ENCODE peak calls at places on chromosomes 5 and 9, in four cellular contexts. U is HCT116, E is K562, W is HepG2. P is an unnamed sample.

GRCh38 chr9:89550516-89550915 is 52.6 kb upstream of the SEMA4D start:
- DNase-seq in E (no peak), W (no peak), U (no peak), P (no peak)

GRCh38 chr9:115213777-115214428 is 95.9 kb upstream of the TNC start:
- DNase-seq in E (no peak), U (no peak), W (no peak), P (no peak)

GRCh38 chr5:103561670-103562069 is 919 bp downstream of the NUDT12 start:
- DNase-seq in U (no peak), W (no peak), E (peak), P (no peak)

GRCh38 chr9:129235041-129235930 is 57.2 kb upstream of the IER5L start:
- DNase-seq in E (no peak), W (no peak), U (no peak), P (no peak)

GRCh38 chr5:84696651-84697050 is 312.0 kb upstream of the EDIL3 start:
- DNase-seq in E (no peak), W (no peak), U (peak), P (no peak)

GRCh38 chr5:68055686-68056085 is 159.9 kb upstream of the PIK3R1 start:
- DNase-seq in U (no peak), W (no peak), E (no peak), P (no peak)

GRCh38 chr5:95712347-95712958 is 18.7 kb upstream of the RHOBTB3 start:
- DNase-seq in W (no peak), U (peak), E (peak), P (peak)

GRCh38 chr5:116444373-116445058 is 130.1 kb downstream of the SEMA6A start:
- DNase-seq in E (no peak), U (no peak), W (no peak), P (no peak)

GRCh38 chr5:169762338-169763095 is 125.4 kb downstream of the DOCK2 start:
- DNase-seq in W (no peak), U (no peak), E (no peak), P (no peak)

GRCh38 chr9:35162605-35163315 is 951 bp downstream of the UNC13B start:
- DNase-seq in E (peak), W (no peak), U (no peak), P (no peak)

GRCh38 chr9:127345566-127345965 is 51.4 kb upstream of the SLC2A8 start:
- DNase-seq in E (no peak), W (no peak), U (no peak), P (no peak)

GRCh38 chr9:89877051-89878002 is 272.5 kb downstream of the GADD45G start:
- DNase-seq in U (no peak), E (no peak), W (no peak), P (no peak)

GRCh38 chr9:120893917-120894316 is 16.9 kb upstream of the PHF19 start:
- DNase-seq in W (no peak), U (no peak), E (peak), P (no peak)

GRCh38 chr5:104045987-104046386 is 483.4 kb upstream of the NUDT12 start:
- DNase-seq in W (no peak), E (no peak), U (no peak), P (no peak)

GRCh38 chr5:6837519-6838110 is 124.4 kb downstream of the TENT4A start:
- DNase-seq in E (peak), U (no peak), W (no peak), P (peak)

GRCh38 chr5:71937906-71938698 is 169.2 kb upstream of the MAP1B start:
- DNase-seq in W (no peak), U (no peak), E (no peak), P (no peak)

GRCh38 chr5:78666041-78666444 is 17.5 kb upstream of the LHFPL2 start:
- DNase-seq in E (no peak), W (peak), U (no peak), P (no peak)

GRCh38 chr5:171474106-171474878 is 54.8 kb downstream of the FGF18 start:
- DNase-seq in W (no peak), U (no peak), E (no peak), P (no peak)

GRCh38 chr5:147037517-147038205 is 159.1 kb upstream of the PPP2R2B start:
- DNase-seq in U (peak), E (no peak), W (no peak), P (no peak)

DNA sequence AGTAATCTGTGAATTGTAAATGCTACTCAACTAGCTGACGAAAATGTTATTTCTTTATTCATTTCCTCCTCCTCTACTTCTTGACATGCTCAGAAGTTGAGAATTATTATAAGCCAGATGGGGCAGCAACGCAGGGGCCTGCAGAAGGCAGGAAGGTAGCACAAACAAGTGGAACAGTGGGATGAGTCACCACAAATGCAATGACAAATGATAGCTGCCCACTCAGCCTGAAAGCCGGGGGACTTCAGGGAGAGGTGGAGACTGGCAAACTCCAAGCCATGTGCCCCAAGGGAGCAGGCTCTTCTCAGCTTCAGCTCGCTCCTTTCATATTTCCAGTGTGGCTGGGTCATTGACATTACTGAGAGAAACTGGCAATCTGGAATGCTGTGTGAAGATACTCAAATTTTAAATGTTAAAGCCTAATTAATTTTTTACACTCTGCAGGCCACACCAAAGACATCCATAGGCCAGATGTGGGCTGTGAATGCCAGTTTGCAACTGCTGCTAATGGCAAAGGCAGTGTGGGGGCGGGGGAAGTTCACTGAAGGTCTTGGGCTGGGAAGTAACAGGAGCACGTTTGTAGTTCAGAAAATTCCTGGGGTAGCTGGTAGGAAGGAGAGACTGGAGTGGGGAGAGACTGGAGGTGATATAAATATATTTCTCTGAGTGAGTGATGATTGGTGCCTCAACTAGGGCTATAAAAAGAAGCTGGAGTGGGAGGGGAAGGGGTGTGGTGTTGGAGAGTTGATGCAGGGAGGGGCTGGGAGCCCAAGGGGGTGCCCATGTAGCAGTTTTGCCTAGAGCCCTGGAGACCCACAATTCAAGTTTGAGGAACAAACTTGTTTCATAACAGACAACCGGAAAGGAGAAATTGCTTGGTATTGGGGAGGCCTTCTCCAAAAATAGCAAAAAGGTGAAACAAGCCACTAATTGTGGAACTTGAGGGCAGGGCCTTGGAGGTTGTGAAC is 20.8 kb upstream of the ADRB2 start:
- DNase-seq in U (no peak), W (no peak), E (peak), P (no peak)
- TF ChIP-seq TCF7L2 in U (no peak), W (no peak), E (no peak), P (no peak)

GRCh38 chr9:71629816-71630215 is 138.5 kb downstream of the CEMIP2 start:
- DNase-seq in W (no peak), U (no peak), E (no peak), P (no peak)

GRCh38 chr9:71626395-71626794 is 141.9 kb downstream of the CEMIP2 start:
- DNase-seq in W (no peak), E (no peak), U (no peak), P (no peak)

GRCh38 chr9:71630371-71630770 is 137.9 kb downstream of the CEMIP2 start:
- DNase-seq in E (peak), W (no peak), U (no peak), P (no peak)

GRCh38 chr9:71627537-71627936 is 140.8 kb downstream of the CEMIP2 start:
- DNase-seq in W (peak), E (no peak), U (no peak), P (no peak)

GRCh38 chr9:71628247-71628646 is 140.1 kb downstream of the CEMIP2 start:
- DNase-seq in E (no peak), W (peak), U (no peak), P (no peak)
- TF ChIP-seq CTCF in E (peak), W (peak), U (peak), P (no peak)

GRCh38 chr9:109156705-109157104 is 10.3 kb downstream of the FRRS1L start:
- DNase-seq in U (no peak), W (no peak), E (no peak), P (no peak)
- TF ChIP-seq TCF7L2 in U (no peak), W (no peak), E (no peak), P (no peak)

DNA sequence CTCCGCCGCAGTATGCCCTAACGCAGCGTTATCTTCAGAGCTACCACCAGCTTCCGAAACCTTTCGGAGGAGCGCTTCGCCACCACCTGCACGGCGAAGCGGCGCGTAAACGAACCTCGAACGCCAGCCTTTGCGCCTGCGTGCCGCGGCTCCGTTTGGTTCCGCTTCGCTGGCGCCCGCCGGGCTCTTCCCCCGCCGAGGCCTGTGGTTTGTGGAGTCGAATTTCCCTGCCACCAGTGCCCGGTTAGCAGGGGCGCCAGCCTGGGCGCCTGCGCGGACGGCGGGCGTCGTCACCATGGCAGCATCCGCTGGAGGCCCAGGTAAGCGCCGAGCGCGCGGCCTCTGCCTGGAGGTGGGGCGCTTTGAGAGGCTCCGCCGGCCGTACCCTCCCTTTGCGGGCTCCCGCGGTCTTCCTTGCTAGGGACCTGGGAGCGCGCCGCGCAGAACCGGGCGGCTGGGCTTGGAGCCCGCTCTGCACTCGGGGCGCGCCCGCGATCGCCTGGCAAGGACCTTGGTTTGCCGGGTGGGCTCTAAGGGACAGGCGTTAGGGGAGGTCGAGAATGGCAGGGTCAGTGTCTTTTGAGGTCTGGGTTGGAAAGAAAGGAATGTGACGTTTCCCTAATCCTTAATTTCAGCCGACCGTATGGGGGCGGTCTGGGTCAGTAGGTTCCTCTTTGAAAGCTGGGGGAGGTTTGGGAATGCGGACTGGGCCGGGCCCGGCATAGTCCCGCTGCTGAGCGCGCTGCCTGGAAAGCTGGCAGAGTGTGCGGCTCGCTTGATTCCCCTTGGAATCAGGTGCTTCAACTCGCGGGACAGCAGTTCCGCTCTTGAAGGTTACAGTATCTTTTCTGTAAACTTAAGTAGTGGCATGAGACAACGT is at the start of gene FAM151B:
- DNase-seq in E (no peak), W (peak), U (peak), P (peak)
- TF ChIP-seq CTCF in E (no peak), W (peak), U (no peak), P (peak)

GRCh38 chr9:6410653-6411052 is 2.3 kb upstream of the UHRF2 start:
- DNase-seq in U (no peak), E (no peak), W (no peak), P (no peak)

GRCh38 chr9:6412572-6413364 is at the start of gene UHRF2:
- DNase-seq in W (peak), U (peak), E (peak), P (peak)

GRCh38 chr9:6414291-6414690 is 1.3 kb downstream of the UHRF2 start:
- DNase-seq in W (no peak), E (no peak), U (no peak), P (no peak)

GRCh38 chr9:6415266-6415665 is 2.3 kb downstream of the UHRF2 start:
- DNase-seq in U (no peak), W (no peak), E (no peak), P (no peak)

GRCh38 chr9:6413365-6414263 is 615 bp downstream of the UHRF2 start:
- DNase-seq in E (peak), W (no peak), U (no peak), P (no peak)
- TF ChIP-seq TCF7L2 in E (no peak), W (no peak), U (no peak), P (no peak)

GRCh38 chr5:108753331-108753730 is 5.6 kb downstream of the FER start:
- DNase-seq in W (no peak), E (no peak), U (no peak), P (no peak)

GRCh38 chr5:108748010-108748353 is 285 bp downstream of the FER start:
- DNase-seq in U (no peak), W (no peak), E (no peak), P (no peak)

GRCh38 chr5:108748354-108749129 is 845 bp downstream of the FER start:
- DNase-seq in W (peak), U (peak), E (peak), P (peak)

GRCh38 chr5:108747111-108748009 is at the start of gene FER:
- DNase-seq in W (peak), E (peak), U (peak), P (no peak)

GRCh38 chr5:108749130-108749861 is 1.6 kb downstream of the FER start:
- DNase-seq in E (peak), U (no peak), W (no peak), P (no peak)
- TF ChIP-seq CTCF in E (peak), U (no peak), W (no peak), P (no peak)

DNA sequence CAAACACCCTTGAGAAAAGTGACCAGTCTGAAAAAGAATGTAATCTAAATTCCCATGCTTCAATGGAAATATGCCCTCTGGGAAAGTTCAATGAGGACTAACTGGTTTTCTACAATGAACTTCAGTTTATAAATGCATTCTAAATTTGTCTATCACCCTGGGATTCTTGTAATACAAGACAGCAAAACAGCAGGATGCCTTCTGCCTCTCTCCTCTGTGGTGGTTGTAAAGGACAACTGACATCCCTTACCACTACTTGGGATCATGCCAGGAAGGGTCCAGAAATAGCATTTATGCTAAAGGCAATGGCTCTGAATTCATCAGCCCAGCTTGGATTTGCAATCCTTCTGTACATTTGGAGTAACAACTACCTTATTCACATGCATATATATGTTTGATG is 97.3 kb upstream of the ADAMTS16 start:
- DNase-seq in W (no peak), E (no peak), U (no peak), P (no peak)
- TF ChIP-seq TCF7L2 in W (no peak), E (no peak), U (no peak), P (no peak)

GRCh38 chr5:75262278-75262677 is 25.6 kb upstream of the ANKRD31 start:
- DNase-seq in E (no peak), W (peak), U (no peak), P (no peak)

GRCh38 chr5:75260708-75261107 is 24.0 kb upstream of the ANKRD31 start:
- DNase-seq in W (peak), E (no peak), U (no peak), P (no peak)

DNA sequence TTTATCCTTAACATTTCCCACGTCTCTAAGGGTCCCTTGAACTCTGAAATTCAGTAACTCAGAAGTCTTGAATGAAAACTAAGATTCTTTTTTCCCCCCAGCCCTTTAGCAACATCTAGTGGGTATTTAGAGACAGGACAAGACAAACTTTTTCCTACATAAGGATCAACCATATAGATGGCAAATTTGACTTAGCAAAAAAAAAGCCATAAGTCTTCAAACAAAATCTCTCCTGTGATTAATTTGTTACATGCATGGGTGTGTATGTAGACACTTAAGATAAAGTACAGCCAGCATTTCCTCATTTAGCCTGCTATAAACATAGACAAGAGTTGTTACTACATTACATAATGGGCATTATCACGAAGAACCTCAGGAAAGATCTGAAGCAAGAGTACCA is 29.1 kb upstream of the ANKRD31 start:
- DNase-seq in W (peak), U (peak), E (peak), P (peak)
- TF ChIP-seq CTCF in W (peak), U (peak), E (peak), P (peak)

DNA sequence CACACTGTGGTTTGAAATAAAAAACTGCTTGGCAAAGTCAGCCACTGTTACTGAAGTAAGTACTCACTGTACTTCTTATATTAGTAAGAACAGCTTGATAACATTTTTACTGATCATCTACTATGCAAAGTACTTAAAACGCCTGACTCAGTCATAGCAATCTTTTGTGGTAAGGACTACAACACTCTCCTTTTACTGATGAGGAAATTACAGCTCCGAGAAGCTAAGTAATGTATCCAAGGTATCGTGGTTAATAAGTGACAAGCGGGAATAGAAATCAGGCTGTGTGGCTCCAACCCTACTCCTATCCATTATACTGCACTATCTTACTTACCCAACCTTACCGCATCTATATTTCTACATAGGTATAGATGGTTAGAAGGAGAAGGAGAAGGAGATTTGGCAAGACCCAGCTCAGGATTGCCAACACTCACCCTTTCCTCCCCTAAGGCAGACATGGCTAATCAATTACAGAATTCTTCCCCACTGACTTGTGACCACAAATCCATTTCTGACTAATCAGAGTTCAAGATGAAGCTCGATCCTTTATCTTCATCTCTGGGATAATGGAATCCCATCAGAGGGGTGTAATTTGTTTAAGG is 281.4 kb downstream of the SPOCK1 start:
- DNase-seq in U (no peak), E (no peak), W (no peak), P (no peak)
- TF ChIP-seq TCF7L2 in U (no peak), E (no peak), W (no peak), P (no peak)

P was measured in Panc1.